ENCODE peak calls at places on chromosomes 13 and 19, in ten cellular contexts. S is mucosa of descending colon; Q is stimulated activated CD4-positive, alpha-beta T cell treated with anti-CD3 and anti-CD28 coated beads, Interleukin-4, amount 100 ng/mL, for 1 hour; V is ELR; A is ovary; C is CD8-positive, alpha-beta memory T cell; X is fibroblast of lung; M is T-helper 2 cell treated with Interferon-gamma antibody and Interleukin-4, amounts not matched to agents 5 μg/mL and 100 μg/mL, for 36 hours; J is NCI-H2081; H is EH. I is an unnamed sample.

GRCh38 chr19:49337267-49338022 is 2.2 kb downstream of the CD37 start:
- DNase-seq in Q (no peak), V (no peak), S (no peak), C (no peak), H (no peak), M (no peak), X (no peak), J (no peak), A (no peak), I (no peak)

GRCh38 chr13:43786766-43787517 is at the start of gene ENOX1:
- DNase-seq in J (peak), V (peak), S (peak), H (peak), A (peak), X (peak), C (no peak), Q (peak), M (no peak), I (peak)

GRCh38 chr13:39876258-39876657 is 220.8 kb downstream of the COG6 start:
- DNase-seq in Q (no peak), H (peak), C (no peak), S (no peak), X (peak), V (peak), J (no peak), M (no peak), A (no peak), I (no peak)

GRCh38 chr13:27449081-27449603 is 1.2 kb downstream of the MTIF3 start:
- DNase-seq in M (no peak), C (no peak), V (no peak), J (no peak), X (no peak), S (no peak), H (no peak), Q (no peak), A (no peak), I (no peak)

GRCh38 chr13:72590091-72590490 is 137.3 kb downstream of the MZT1 start:
- DNase-seq in X (no peak), H (no peak), A (no peak), V (no peak), C (no peak), S (no peak), M (no peak), J (no peak), Q (no peak), I (no peak)

GRCh38 chr13:75787249-75787940 is 151.3 kb downstream of the LMO7 start:
- DNase-seq in S (no peak), M (no peak), X (no peak), V (peak), J (no peak), H (peak), A (no peak), C (no peak), Q (no peak), I (no peak)

GRCh38 chr13:27043013-27043412 is 128.6 kb downstream of the USP12 start:
- DNase-seq in V (peak), J (no peak), S (no peak), H (peak), Q (no peak), X (peak), C (no peak), M (no peak), A (no peak), I (no peak)

GRCh38 chr19:44754743-44755066 is 6.2 kb downstream of the BCL3 start:
- DNase-seq in J (no peak), S (no peak), A (peak), X (no peak), Q (peak), V (no peak), M (no peak), C (peak), H (no peak), I (no peak)

GRCh38 chr19:11361771-11362731 is 6.8 kb downstream of the PLPPR2 start:
- DNase-seq in X (no peak), S (peak), V (no peak), Q (no peak), C (no peak), J (no peak), M (no peak), H (no peak), A (no peak), I (no peak)

GRCh38 chr19:11414544-11414943 is 4.6 kb downstream of the RGL3 start:
- DNase-seq in J (peak), A (no peak), V (no peak), C (no peak), Q (no peak), M (no peak), S (no peak), H (no peak), X (no peak), I (no peak)

GRCh38 chr19:47229674-47230121 is 1.3 kb downstream of the BBC3 start:
- DNase-seq in X (peak), A (no peak), H (peak), M (no peak), Q (peak), C (no peak), V (peak), J (no peak), S (peak), I (no peak)

GRCh38 chr19:54462713-54463530 is 656 bp downstream of the LENG9 start:
- DNase-seq in X (peak), J (peak), M (peak), A (peak), V (peak), C (peak), S (peak), H (peak), Q (peak), I (peak)

GRCh38 chr19:2590630-2591399 is 111.7 kb downstream of the GNG7 start:
- DNase-seq in Q (no peak), S (no peak), M (no peak), A (peak), J (no peak), X (no peak), V (no peak), C (no peak), H (no peak), I (no peak)

GRCh38 chr19:35908977-35909683 is 1.0 kb upstream of the TYROBP start:
- DNase-seq in V (no peak), S (peak), Q (no peak), X (no peak), J (no peak), M (no peak), C (no peak), H (no peak), A (no peak), I (peak)

GRCh38 chr19:584240-585001 is 5.3 kb upstream of the HCN2 start:
- DNase-seq in M (peak), X (peak), Q (peak), V (peak), J (peak), A (peak), C (peak), H (peak), S (peak), I (peak)

GRCh38 chr19:19327672-19328071 is 7.0 kb downstream of the MAU2 start:
- DNase-seq in V (no peak), Q (no peak), M (no peak), A (no peak), H (no peak), S (no peak), J (no peak), C (no peak), X (no peak), I (no peak)

GRCh38 chr13:77305276-77305675 is 21.6 kb downstream of the MYCBP2 start:
- DNase-seq in S (no peak), J (no peak), V (peak), C (no peak), X (no peak), Q (no peak), A (no peak), H (peak), M (no peak), I (no peak)

GRCh38 chr13:108214511-108215383 is 589 bp downstream of the LIG4 start:
- DNase-seq in C (no peak), Q (no peak), H (peak), J (peak), A (peak), V (peak), S (peak), M (no peak), X (no peak), I (peak)

GRCh38 chr19:57675881-57676280 is 5.9 kb upstream of the ZNF551 start:
- DNase-seq in Q (no peak), X (no peak), A (no peak), V (no peak), C (no peak), M (no peak), J (no peak), S (no peak), H (no peak), I (no peak)

GRCh38 chr13:114074671-114075315 is 57.6 kb downstream of the RASA3 start:
- DNase-seq in J (no peak), M (no peak), V (no peak), S (peak), X (no peak), C (peak), H (no peak), A (no peak), Q (no peak), I (peak)

GRCh38 chr19:12140545-12141404 is 625 bp upstream of the ZNF20 start:
- DNase-seq in X (peak), M (peak), V (peak), H (peak), J (peak), A (peak), Q (peak), S (peak), C (peak), I (peak)

GRCh38 chr19:14116525-14116917 is 1.0 kb downstream of the PRKACA start:
- DNase-seq in A (no peak), C (no peak), M (no peak), Q (no peak), S (no peak), V (no peak), J (no peak), H (no peak), X (no peak), I (no peak)

GRCh38 chr13:29569253-29570057 is 26.0 kb downstream of the SLC7A1 start:
- DNase-seq in M (no peak), Q (no peak), V (no peak), S (peak), H (no peak), A (no peak), J (no peak), X (no peak), C (no peak), I (no peak)

GRCh38 chr19:23539499-23539898 is 144.2 kb upstream of the ZNF91 start:
- DNase-seq in V (no peak), A (no peak), M (no peak), S (no peak), X (no peak), C (no peak), Q (no peak), H (no peak), J (no peak), I (no peak)

GRCh38 chr13:73060251-73061160 is 1.7 kb downstream of the KLF5 start:
- DNase-seq in H (peak), M (no peak), X (peak), J (no peak), V (peak), C (no peak), Q (peak), A (peak), S (no peak), I (no peak)

I was measured in Right ventricle myocardium superior.